ENCODE peak calls at places on chromosomes 12 and 14, in ten cellular contexts. P, R, Q, L, N, O, M, B, K and C are unnamed samples.

GRCh38 chr14:81172353-81172752 is 48.4 kb downstream of the GTF2A1 start:
- DNase-seq in P (no peak), R (no peak), Q (no peak), L (no peak), N (no peak), O (peak), M (no peak), B (no peak), K (no peak), C (no peak)

GRCh38 chr14:104371031-104371430 is 208.5 kb upstream of the C14orf180 start:
- DNase-seq in P (no peak), R (no peak), Q (no peak), L (no peak), N (no peak), O (no peak), M (no peak), B (no peak), K (no peak), C (no peak)

GRCh38 chr12:48795550-48796455 is 6.9 kb upstream of the ADCY6 start:
- DNase-seq in P (peak), R (peak), Q (peak), L (peak), N (peak), O (peak), M (peak), B (peak), K (peak), C (peak)

GRCh38 chr14:77660754-77661153 is 44.3 kb upstream of the SPTLC2 start:
- DNase-seq in P (no peak), R (no peak), Q (no peak), L (peak), N (no peak), O (no peak), M (no peak), B (no peak), K (no peak), C (peak)

GRCh38 chr12:92897844-92898243 is 31.3 kb downstream of the EEA1 start:
- DNase-seq in P (no peak), R (no peak), Q (no peak), L (no peak), N (no peak), O (no peak), M (no peak), B (no peak), K (no peak), C (no peak)

GRCh38 chr12:70267550-70267949 is 24.3 kb downstream of the CNOT2 start:
- DNase-seq in P (no peak), R (no peak), Q (no peak), L (no peak), N (no peak), O (peak), M (no peak), B (no peak), K (peak), C (no peak)

GRCh38 chr12:98754095-98754494 is 109.0 kb downstream of the APAF1 start:
- DNase-seq in P (no peak), R (peak), Q (no peak), L (no peak), N (peak), O (peak), M (no peak), B (no peak), K (no peak), C (no peak)

GRCh38 chr12:73935817-73936216 is 601.8 kb upstream of the ATXN7L3B start:
- DNase-seq in P (no peak), R (peak), Q (no peak), L (no peak), N (peak), O (no peak), M (no peak), B (no peak), K (no peak), C (peak)

GRCh38 chr14:25006031-25006430 is 43.9 kb downstream of the STXBP6 start:
- DNase-seq in P (no peak), R (no peak), Q (no peak), L (no peak), N (no peak), O (no peak), M (no peak), B (no peak), K (no peak), C (no peak)

GRCh38 chr14:74913986-74914573 is 9.0 kb downstream of the RPS6KL1 start:
- DNase-seq in P (peak), R (peak), Q (peak), L (no peak), N (peak), O (peak), M (peak), B (no peak), K (peak), C (peak)

GRCh38 chr12:45446013-45446412 is 230.1 kb downstream of the ANO6 start:
- DNase-seq in P (no peak), R (no peak), Q (no peak), L (no peak), N (no peak), O (peak), M (no peak), B (no peak), K (no peak), C (no peak)

GRCh38 chr14:98579140-98579539 is 692.9 kb downstream of the BCL11B start:
- DNase-seq in P (no peak), R (peak), Q (no peak), L (no peak), N (no peak), O (no peak), M (no peak), B (no peak), K (no peak), C (no peak)

GRCh38 chr14:67461341-67461985 is 27.1 kb downstream of the TMEM229B start:
- DNase-seq in P (no peak), R (peak), Q (no peak), L (no peak), N (no peak), O (peak), M (no peak), B (no peak), K (no peak), C (no peak)

GRCh38 chr12:125871811-125872594 is 806.8 kb downstream of the AACS start:
- DNase-seq in P (no peak), R (no peak), Q (peak), L (no peak), N (no peak), O (no peak), M (no peak), B (no peak), K (no peak), C (no peak)

GRCh38 chr12:64404470-64405446 is 566 bp downstream of the XPOT start:
- DNase-seq in P (peak), R (peak), Q (peak), L (peak), N (peak), O (peak), M (peak), B (peak), K (no peak), C (no peak)

GRCh38 chr14:76826122-76826521 is at the start of gene LRRC74A:
- DNase-seq in P (no peak), R (peak), Q (no peak), L (no peak), N (no peak), O (no peak), M (no peak), B (no peak), K (no peak), C (no peak)

GRCh38 chr12:118922405-118922804 is 58.9 kb upstream of the SRRM4 start:
- DNase-seq in P (no peak), R (no peak), Q (no peak), L (no peak), N (no peak), O (no peak), M (no peak), B (no peak), K (no peak), C (no peak)

GRCh38 chr12:67018105-67018504 is 251.1 kb upstream of the CAND1 start:
- DNase-seq in P (no peak), R (no peak), Q (no peak), L (no peak), N (peak), O (no peak), M (no peak), B (no peak), K (no peak), C (no peak)

GRCh38 chr12:30687265-30687986 is 8.2 kb downstream of the IPO8 start:
- DNase-seq in P (no peak), R (no peak), Q (no peak), L (no peak), N (no peak), O (no peak), M (no peak), B (no peak), K (no peak), C (no peak)

GRCh38 chr12:109860961-109861360 is 19.4 kb downstream of the GLTP start:
- DNase-seq in P (no peak), R (no peak), Q (no peak), L (no peak), N (no peak), O (no peak), M (no peak), B (no peak), K (no peak), C (no peak)

GRCh38 chr14:105492966-105493871 is 2.2 kb downstream of the TEDC1 start:
- DNase-seq in P (no peak), R (no peak), Q (no peak), L (no peak), N (no peak), O (no peak), M (peak), B (no peak), K (no peak), C (no peak)

GRCh38 chr14:30291216-30291615 is 267.7 kb upstream of the G2E3 start:
- DNase-seq in P (no peak), R (peak), Q (no peak), L (no peak), N (no peak), O (peak), M (no peak), B (no peak), K (no peak), C (no peak)

GRCh38 chr14:23365353-23366162 is 586 bp upstream of the EFS start:
- DNase-seq in P (no peak), R (no peak), Q (no peak), L (no peak), N (no peak), O (peak), M (peak), B (no peak), K (no peak), C (no peak)

GRCh38 chr14:58455593-58456265 is 28.2 kb downstream of the KIAA0586 start:
- DNase-seq in P (no peak), R (peak), Q (no peak), L (no peak), N (no peak), O (peak), M (no peak), B (no peak), K (no peak), C (no peak)

GRCh38 chr12:32541754-32542374 is 137.2 kb upstream of the DNM1L start:
- DNase-seq in P (peak), R (peak), Q (no peak), L (no peak), N (no peak), O (no peak), M (no peak), B (no peak), K (no peak), C (no peak)

GRCh38 chr14:79551591-79551990 is 659.7 kb downstream of the DIO2 start:
- DNase-seq in P (no peak), R (no peak), Q (no peak), L (peak), N (no peak), O (no peak), M (no peak), B (no peak), K (no peak), C (no peak)

GRCh38 chr14:63510538-63510937 is 32.6 kb downstream of the PPP2R5E start:
- DNase-seq in P (peak), R (no peak), Q (no peak), L (no peak), N (no peak), O (no peak), M (no peak), B (no peak), K (no peak), C (no peak)

GRCh38 chr12:48118491-48118890 is 673 bp upstream of the PFKM start:
- DNase-seq in P (no peak), R (no peak), Q (no peak), L (no peak), N (no peak), O (no peak), M (no peak), B (no peak), K (peak), C (no peak)